ENCODE peak calls at places on chromosome 15, in six cellular contexts. G is mesendoderm; A is naive thymus-derived CD4-positive, alpha-beta T cell; L is fibroblast of lung; M is naive B cell; C is WTC11. W is an unnamed sample.
A peak's percentile ranks its signal among the peaks of the same experiment; 100 is the strongest.

GRCh38 chr15:95284933-95285401 is 1045.5 kb upstream of the NR2F2 start:
- DNase-seq in L (peak; percentile 77), A (peak; percentile 16), G (peak; percentile 48), C (no peak), M (no peak), W (peak; percentile 13)

GRCh38 chr15:68372291-68372811 is 59.6 kb downstream of the ITGA11 start:
- DNase-seq in M (no peak), A (no peak), L (peak; percentile 82), C (peak; percentile 62), G (peak; percentile 75), W (peak; percentile 45)

GRCh38 chr15:43966646-43967045 is 139.8 kb downstream of the WDR76 start:
- DNase-seq in C (no peak), L (peak; percentile 35), M (no peak), G (no peak), A (no peak), W (no peak)

GRCh38 chr15:31108836-31109235 is 7.3 kb upstream of the TRPM1 start:
- DNase-seq in A (no peak), G (no peak), M (no peak), C (no peak), L (peak; percentile 21), W (no peak)

GRCh38 chr15:51172190-51172589 is 77.5 kb upstream of the TNFAIP8L3 start:
- DNase-seq in A (no peak), M (no peak), G (no peak), C (no peak), L (peak; percentile 57), W (no peak)

GRCh38 chr15:48748535-48748934 is 62.3 kb downstream of the CEP152 start:
- DNase-seq in L (peak; percentile 73), A (no peak), C (no peak), M (no peak), G (no peak), W (no peak)

GRCh38 chr15:70586241-70586640 is 177.1 kb downstream of the UACA start:
- DNase-seq in C (no peak), L (no peak), M (no peak), A (no peak), G (no peak), W (no peak)

GRCh38 chr15:46277994-46278885 is 643.4 kb downstream of the SQOR start:
- DNase-seq in C (no peak), L (no peak), A (no peak), G (no peak), M (no peak), W (no peak)

GRCh38 chr15:95499397-95499796 is 831.1 kb upstream of the NR2F2 start:
- DNase-seq in C (no peak), G (no peak), L (no peak), M (no peak), A (no peak), W (no peak)

GRCh38 chr15:80480909-80481308 is 76.7 kb downstream of the ARNT2 start:
- DNase-seq in G (peak; percentile 91), M (no peak), C (no peak), L (peak; percentile 99), A (no peak), W (no peak)

GRCh38 chr15:43515731-43516130 is 1.7 kb upstream of the MAP1A start:
- DNase-seq in A (no peak), G (no peak), C (no peak), M (no peak), L (no peak), W (no peak)

GRCh38 chr15:92003515-92004067 is 150.1 kb downstream of the SLCO3A1 start:
- DNase-seq in G (no peak), A (no peak), C (no peak), M (no peak), L (no peak), W (no peak)

GRCh38 chr15:57703387-57703786 is 3.1 kb upstream of the POLR2M start:
- DNase-seq in L (peak; percentile 61), G (no peak), M (no peak), C (no peak), A (peak; percentile 76), W (no peak)

GRCh38 chr15:35673093-35673573 is 127.2 kb upstream of the DPH6 start:
- DNase-seq in G (peak; percentile 30), M (no peak), A (no peak), C (no peak), L (no peak), W (peak; percentile 44)

GRCh38 chr15:68930268-68931022 is at the start of gene SPESP1:
- DNase-seq in C (no peak), L (peak; percentile 30), G (no peak), A (peak; percentile 16), M (peak; percentile 18), W (no peak)

GRCh38 chr15:44385344-44385942 is 42.0 kb upstream of the CTDSPL2 start:
- DNase-seq in A (no peak), L (no peak), M (no peak), C (no peak), G (no peak), W (no peak)

GRCh38 chr15:22979699-22980188 is 424 bp downstream of the CYFIP1 start:
- DNase-seq in M (no peak), G (peak; percentile 63), L (peak; percentile 36), C (peak; percentile 51), A (peak; percentile 4), W (peak; percentile 33)

GRCh38 chr15:87967951-87968350 is 288.6 kb downstream of the NTRK3 start:
- DNase-seq in A (no peak), L (peak; percentile 66), C (no peak), G (no peak), M (no peak), W (no peak)

GRCh38 chr15:31824009-31824408 is 206.3 kb upstream of the CHRNA7 start:
- DNase-seq in G (no peak), M (no peak), A (no peak), C (no peak), L (no peak), W (no peak)

GRCh38 chr15:69719527-69719926 is 266.9 kb downstream of the RPLP1 start:
- DNase-seq in A (peak; percentile 44), G (no peak), M (peak; percentile 56), C (no peak), L (peak; percentile 46), W (no peak)

GRCh38 chr15:83285979-83286553 is 1.6 kb upstream of the BNC1 start:
- DNase-seq in A (no peak), C (no peak), L (peak; percentile 95), G (peak; percentile 95), M (no peak), W (no peak)

GRCh38 chr15:22831473-22831872 is 7.0 kb upstream of the NIPA2 start:
- DNase-seq in L (no peak), M (no peak), A (no peak), G (no peak), C (no peak), W (no peak)

GRCh38 chr15:68644088-68644904 is 65.5 kb downstream of the CORO2B start:
- DNase-seq in C (no peak), G (peak; percentile 58), M (no peak), L (peak; percentile 83), A (no peak), W (no peak)

GRCh38 chr15:36414670-36415069 is 164.8 kb upstream of the CDIN1 start:
- DNase-seq in C (no peak), M (no peak), A (no peak), G (no peak), L (peak; percentile 63), W (no peak)

GRCh38 chr15:57090460-57090859 is 172.0 kb downstream of the TCF12 start:
- DNase-seq in M (no peak), C (no peak), G (no peak), L (peak; percentile 27), A (no peak), W (no peak)

GRCh38 chr15:65420975-65421359 is 1.8 kb downstream of the IGDCC4 start:
- DNase-seq in G (no peak), M (no peak), L (no peak), C (no peak), A (no peak), W (no peak)

GRCh38 chr15:26889298-26889898 is 22.5 kb downstream of the GABRA5 start:
- DNase-seq in L (peak; percentile 58), G (peak; percentile 63), M (peak; percentile 19), A (peak; percentile 32), C (peak; percentile 74), W (peak; percentile 55)

GRCh38 chr15:60751985-60752952 is 273.3 kb upstream of the ICE2 start:
- DNase-seq in C (no peak), G (no peak), M (no peak), A (no peak), L (peak; percentile 62), W (peak; percentile 5)

GRCh38 chr15:70127288-70127746 is 29.6 kb upstream of the TLE3 start:
- DNase-seq in L (peak; percentile 25), G (no peak), C (no peak), A (no peak), M (no peak), W (no peak)

GRCh38 chr15:92883643-92884458 is 16.3 kb upstream of the CHD2 start:
- DNase-seq in G (peak; percentile 49), C (no peak), A (peak; percentile 90), L (peak; percentile 64), M (peak; percentile 38), W (no peak)

GRCh38 chr15:97479957-97480356 is 480.5 kb upstream of the ARRDC4 start:
- DNase-seq in A (no peak), L (no peak), M (no peak), G (no peak), C (no peak), W (no peak)

GRCh38 chr15:52307847-52308246 is 12.2 kb upstream of the MYO5C start:
- DNase-seq in L (no peak), A (no peak), M (no peak), G (no peak), C (no peak), W (no peak)

GRCh38 chr15:64112904-64113303 is 17.1 kb downstream of the SNX1 start:
- DNase-seq in G (no peak), A (no peak), L (no peak), M (no peak), C (no peak), W (no peak)